ENCODE peak calls at places on chromosomes 7 and 10, in five cellular contexts. Z is HCT116, P is SK-N-SH, I is H1, C is GM12878. W is an unnamed sample. For H4K20me1, the result is how much of the 10 kb centered on the place peaks cover.

GRCh38 chr10:50375051-50375452 is 123.7 kb upstream of the ASAH2 start:
- DNase-seq in P (no peak), Z (no peak), C (no peak), I (no peak), W (no peak)

GRCh38 chr7:22866965-22867364 is 44.3 kb upstream of the TOMM7 start:
- DNase-seq in C (no peak), I (no peak), P (no peak), Z (no peak), W (peak)

GRCh38 chr10:99556225-99556523 is 23.4 kb downstream of the NKX2-3 start:
- DNase-seq in Z (no peak), C (no peak), P (no peak), I (no peak), W (no peak)

GRCh38 chr7:29412912-29413311 is 150.7 kb upstream of the PRR15 start:
- DNase-seq in I (no peak), P (no peak), C (no peak), Z (no peak), W (no peak)

GRCh38 chr10:73768881-73769280 is 13.0 kb upstream of the CHCHD1 start:
- DNase-seq in P (no peak), Z (no peak), I (no peak), C (no peak), W (no peak)

GRCh38 chr7:77862691-77863090 is 64.1 kb downstream of the PHTF2 start:
- DNase-seq in P (no peak), C (no peak), Z (no peak), I (no peak), W (no peak)

GRCh38 chr10:99535764-99536399 is 3.1 kb downstream of the NKX2-3 start:
- DNase-seq in C (no peak), P (peak), Z (no peak), I (no peak), W (no peak)

GRCh38 chr7:102966450-102966849 is 53.6 kb downstream of the LRRC17 start:
- DNase-seq in C (no peak), I (no peak), Z (no peak), P (no peak), W (no peak)

GRCh38 chr10:31142026-31142425 is 110.4 kb upstream of the ZNF438 start:
- DNase-seq in I (no peak), P (no peak), Z (no peak), C (no peak), W (no peak)

GRCh38 chr10:52212062-52212461 is 102.0 kb upstream of the DKK1 start:
- DNase-seq in I (no peak), P (no peak), Z (no peak), C (no peak), W (no peak)

GRCh38 chr10:120017731-120018130 is 125.2 kb downstream of the SEC23IP start:
- DNase-seq in C (no peak), P (no peak), I (no peak), Z (no peak), W (no peak)

GRCh38 chr10:73590881-73591577 is at the start of gene USP54:
- DNase-seq in Z (peak), I (peak), C (no peak), P (no peak), W (peak)

GRCh38 chr7:41238851-41239331 is 464.0 kb downstream of the INHBA start:
- DNase-seq in C (no peak), I (no peak), Z (no peak), P (no peak), W (peak)

GRCh38 chr7:140049339-140050024 is 13.3 kb downstream of the PARP12 start:
- DNase-seq in P (no peak), I (no peak), C (no peak), Z (no peak), W (peak)
- TF ChIP-seq POLR2AphosphoS5 in P (no peak), I (no peak), C (no peak), Z (no peak), W (peak)

GRCh38 chr7:101724957-101725356 is 92.5 kb upstream of the CUX1 start:
- DNase-seq in P (no peak), Z (no peak), C (no peak), I (no peak), W (no peak)

GRCh38 chr7:101718747-101719260 is 89.7 kb upstream of the MYL10 start:
- DNase-seq in C (no peak), P (no peak), Z (no peak), I (no peak), W (no peak)

GRCh38 chr7:101723835-101724234 is 93.6 kb upstream of the CUX1 start:
- DNase-seq in I (no peak), P (no peak), Z (no peak), C (no peak), W (no peak)

GRCh38 chr7:101720324-101720723 is 91.2 kb upstream of the MYL10 start:
- DNase-seq in Z (no peak), C (no peak), P (no peak), I (no peak), W (no peak)

GRCh38 chr7:101722247-101722646 is 93.2 kb upstream of the MYL10 start:
- DNase-seq in Z (no peak), C (no peak), I (no peak), P (no peak), W (no peak)
- H2AFZ ChIP-seq in Z (no peak), C (no peak), I (no peak), P (no peak), W (no peak)

GRCh38 chr10:77857272-77857671 is 69.3 kb downstream of the DLG5 start:
- DNase-seq in P (no peak), I (no peak), Z (no peak), C (no peak), W (no peak)

GRCh38 chr10:77854115-77854514 is 72.4 kb downstream of the DLG5 start:
- DNase-seq in I (no peak), C (no peak), P (no peak), Z (no peak), W (no peak)

GRCh38 chr10:77859200-77859864 is 67.2 kb downstream of the DLG5 start:
- DNase-seq in C (no peak), Z (no peak), I (no peak), P (no peak), W (no peak)

GRCh38 chr10:77855404-77856155 is 71.0 kb downstream of the DLG5 start:
- DNase-seq in P (no peak), Z (no peak), I (no peak), C (no peak), W (no peak)

DNA sequence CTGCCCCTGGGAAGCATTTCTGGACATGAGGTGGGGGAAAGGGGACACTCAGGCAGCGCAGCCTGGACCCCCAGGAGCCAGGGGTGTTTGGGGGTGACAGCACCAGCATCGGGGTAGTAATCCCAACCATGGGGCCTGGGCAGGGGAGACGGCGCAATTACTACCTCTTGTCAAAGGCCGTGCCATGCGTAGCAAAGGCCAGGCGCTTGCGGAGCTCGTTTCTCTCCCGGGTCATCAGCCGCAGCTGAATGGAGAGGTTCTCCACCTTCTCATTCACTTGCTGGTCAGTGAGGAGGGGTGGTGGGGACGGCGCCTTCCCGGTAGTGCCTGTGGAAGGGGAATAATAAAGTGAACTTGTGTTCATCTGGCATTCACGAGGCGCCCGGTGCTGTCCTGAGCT is 70.0 kb downstream of the DLG5 start:
- DNase-seq in P (no peak), I (no peak), Z (no peak), C (no peak), W (no peak)
- H4K20me1 ChIP-seq in P (under half), I (under half), Z (under half), C (under half), W (under half)

DNA sequence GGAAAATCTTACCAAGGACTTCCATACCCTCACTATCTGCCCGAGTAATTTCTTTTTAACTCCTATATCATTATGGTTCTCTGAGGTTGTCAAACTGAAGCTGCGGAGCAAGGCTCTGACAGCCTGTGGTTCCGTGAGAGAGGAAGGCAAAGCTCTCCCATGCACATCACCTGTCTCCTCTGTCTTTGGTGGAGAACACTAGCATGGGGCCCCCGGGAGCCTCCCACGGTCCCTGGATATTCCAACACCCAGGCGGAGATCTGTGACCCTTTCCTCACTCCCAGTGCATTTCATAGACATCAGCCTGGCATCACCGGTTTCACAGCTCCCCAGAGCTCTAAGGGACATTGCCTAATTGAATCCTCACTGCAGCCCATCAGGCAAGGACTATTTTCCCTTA is 10.4 kb downstream of the RBP4 start:
- DNase-seq in C (no peak), Z (no peak), I (no peak), P (no peak), W (no peak)
- TF ChIP-seq POLR2AphosphoS5 in C (no peak), Z (no peak), I (no peak), P (no peak), W (no peak)

DNA sequence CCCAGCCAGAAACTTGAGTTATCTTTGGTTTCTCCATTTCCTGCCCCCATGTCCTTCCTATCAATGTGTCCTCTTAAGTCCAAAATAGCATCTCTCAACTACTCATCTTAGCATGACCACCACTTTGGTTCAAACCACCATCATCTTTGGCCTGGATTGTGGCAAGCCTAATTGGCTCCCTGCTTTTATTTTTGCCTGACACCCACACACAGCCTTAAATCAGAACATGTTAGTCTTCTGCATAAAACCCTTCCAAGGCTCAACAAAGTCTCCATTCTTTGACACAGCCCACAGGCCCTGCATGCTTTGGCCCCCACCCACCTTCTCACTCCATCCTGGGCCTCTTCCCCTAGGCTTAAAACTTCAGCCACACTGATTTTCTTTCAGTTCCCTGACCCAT is 2.0 kb upstream of the TSPAN14 start:
- DNase-seq in I (no peak), C (no peak), Z (no peak), P (no peak), W (no peak)
- H2AFZ ChIP-seq in I (no peak), C (no peak), Z (no peak), P (no peak), W (no peak)

GRCh38 chr7:5494320-5494682 is 70.7 kb upstream of the TNRC18 start:
- DNase-seq in C (no peak), Z (no peak), I (no peak), P (no peak), W (no peak)
- H4K20me1 ChIP-seq in C (under half), Z (under half), I (under half), P (under half), W (under half)

GRCh38 chr10:68156373-68157185 is 47.3 kb downstream of the MYPN start:
- DNase-seq in C (no peak), Z (peak), P (peak), I (no peak), W (peak)

GRCh38 chr10:68155615-68156205 is 46.4 kb downstream of the MYPN start:
- DNase-seq in I (no peak), P (no peak), Z (no peak), C (no peak), W (no peak)

GRCh38 chr10:68154211-68154497 is 44.9 kb downstream of the MYPN start:
- DNase-seq in I (no peak), P (peak), Z (no peak), C (no peak), W (no peak)

GRCh38 chr10:68151453-68151852 is 42.2 kb downstream of the MYPN start:
- DNase-seq in Z (no peak), C (no peak), P (no peak), I (no peak), W (no peak)

GRCh38 chr10:68153473-68154210 is 44.4 kb downstream of the MYPN start:
- DNase-seq in I (peak), P (peak), Z (peak), C (no peak), W (peak)
- TF ChIP-seq POLR2AphosphoS5 in I (no peak), P (peak), Z (peak), C (no peak), W (peak)

GRCh38 chr7:69695998-69696657 is 97.9 kb downstream of the AUTS2 start:
- DNase-seq in Z (no peak), C (peak), I (no peak), P (no peak), W (no peak)
- H2AFZ ChIP-seq in Z (no peak), C (no peak), I (no peak), P (no peak), W (no peak)

GRCh38 chr7:87217983-87218653 is 1.4 kb downstream of the TMEM243 start:
- DNase-seq in I (no peak), P (no peak), Z (no peak), C (no peak), W (no peak)

GRCh38 chr7:87220026-87220733 is 648 bp upstream of the TMEM243 start:
- DNase-seq in Z (peak), P (peak), I (peak), C (no peak), W (peak)

GRCh38 chr7:87218941-87219544 is 489 bp downstream of the TMEM243 start:
- DNase-seq in P (peak), C (no peak), Z (no peak), I (peak), W (no peak)

GRCh38 chr7:87219545-87220025 is at the start of gene TMEM243:
- DNase-seq in C (peak), I (no peak), Z (no peak), P (peak), W (peak)

GRCh38 chr7:87220734-87221215 is 1.2 kb upstream of the TMEM243 start:
- DNase-seq in Z (no peak), I (no peak), C (no peak), P (peak), W (no peak)
- H4K20me1 ChIP-seq in Z (under half), I (under half), C (under half), P (under half), W (under half)